ENCODE peak calls at places on chromosome 15, in five cellular contexts. K, P, Y, E and R are unnamed samples.

GRCh38 chr15:77702211-77702957 is 69.7 kb upstream of the LINGO1 start:
- DNase-seq in K (no peak), P (peak), Y (no peak), E (no peak), R (no peak)

GRCh38 chr15:47788685-47789084 is 71.4 kb downstream of the SEMA6D start:
- DNase-seq in K (no peak), P (no peak), Y (no peak), E (no peak), R (no peak)

GRCh38 chr15:46556559-46556958 is 921.7 kb downstream of the SQOR start:
- DNase-seq in K (no peak), P (no peak), Y (no peak), E (no peak), R (no peak)

GRCh38 chr15:100101389-100102089 is 240.2 kb downstream of the ADAMTS17 start:
- DNase-seq in K (no peak), P (peak), Y (no peak), E (no peak), R (no peak)

GRCh38 chr15:86016750-86017149 is 62.9 kb upstream of the AGBL1 start:
- DNase-seq in K (no peak), P (no peak), Y (no peak), E (no peak), R (no peak)

GRCh38 chr15:42035362-42035761 is 14.5 kb upstream of the PLA2G4E start:
- DNase-seq in K (no peak), P (peak), Y (no peak), E (no peak), R (no peak)

GRCh38 chr15:99702895-99703602 is 30.2 kb downstream of the LYSMD4 start:
- DNase-seq in K (no peak), P (no peak), Y (no peak), E (no peak), R (no peak)

GRCh38 chr15:64742385-64742784 is 33.0 kb downstream of the RBPMS2 start:
- DNase-seq in K (no peak), P (no peak), Y (no peak), E (no peak), R (no peak)

GRCh38 chr15:64837502-64837901 is 4.2 kb upstream of the PLEKHO2 start:
- DNase-seq in K (no peak), P (no peak), Y (no peak), E (no peak), R (peak)

GRCh38 chr15:48644498-48644826 is 1.0 kb downstream of the FBN1 start:
- DNase-seq in K (no peak), P (no peak), Y (no peak), E (no peak), R (no peak)

GRCh38 chr15:80942746-80943565 is 46.7 kb downstream of the MESD start:
- DNase-seq in K (no peak), P (no peak), Y (no peak), E (no peak), R (no peak)

GRCh38 chr15:68550498-68551295 is 28.1 kb upstream of the CORO2B start:
- DNase-seq in K (peak), P (peak), Y (peak), E (peak), R (peak)

GRCh38 chr15:66169023-66169422 is 84.5 kb downstream of the MEGF11 start:
- DNase-seq in K (no peak), P (no peak), Y (peak), E (peak), R (no peak)

GRCh38 chr15:82944840-82945239 is 7.7 kb downstream of the HOMER2 start:
- DNase-seq in K (no peak), P (no peak), Y (no peak), E (no peak), R (no peak)

GRCh38 chr15:67138946-67139855 is 73.8 kb downstream of the SMAD3 start:
- DNase-seq in K (no peak), P (peak), Y (no peak), E (no peak), R (no peak)

GRCh38 chr15:78007965-78008886 is 69.3 kb downstream of the TBC1D2B start:
- DNase-seq in K (no peak), P (peak), Y (no peak), E (no peak), R (no peak)

GRCh38 chr15:42348083-42348482 is 11.2 kb upstream of the CAPN3 start:
- DNase-seq in K (no peak), P (no peak), Y (no peak), E (no peak), R (no peak)

GRCh38 chr15:40421246-40422157 is 15.9 kb downstream of the IVD start:
- DNase-seq in K (peak), P (peak), Y (peak), E (peak), R (peak)